ENCODE peak calls at places on chromosome X, in six cellular contexts. G is fibroblast of mammary gland, U is AG04450, W is naive B cell, D is tibial artery, Q is psoas muscle. A is an unnamed sample.

GRCh38 chrX:19579485-19579884 is 64.2 kb upstream of the MAP3K15 start:
- DNase-seq in G (peak; percentile 79), U (no peak), W (no peak), D (no peak), Q (no peak), A (peak; percentile 17)

GRCh38 chrX:153953342-153953830 is 8.9 kb upstream of the RENBP start:
- DNase-seq in G (peak; percentile 60), U (no peak), W (peak; percentile 68), D (peak; percentile 83), Q (peak; percentile 88), A (peak; percentile 61)

GRCh38 chrX:51332188-51332942 is at the start of gene NUDT10:
- DNase-seq in G (peak; percentile 46), U (no peak), W (peak; percentile 9), D (peak; percentile 67), Q (peak; percentile 55), A (no peak)

GRCh38 chrX:80285131-80285773 is 135.0 kb upstream of the TENT5D start:
- DNase-seq in G (peak; percentile 34), U (no peak), W (no peak), D (no peak), Q (no peak), A (peak; percentile 49)

GRCh38 chrX:2711441-2711840 is 20.3 kb downstream of the CD99 start:
- DNase-seq in G (no peak), U (no peak), W (no peak), D (no peak), Q (no peak), A (no peak)

GRCh38 chrX:38069273-38069672 is 62.9 kb downstream of the SYTL5 start:
- DNase-seq in G (no peak), U (no peak), W (no peak), D (no peak), Q (no peak), A (no peak)

GRCh38 chrX:132837126-132837525 is 121.3 kb downstream of the HS6ST2 start:
- DNase-seq in G (peak; percentile 79), U (no peak), W (no peak), D (no peak), Q (no peak), A (peak; percentile 63)

GRCh38 chrX:133561251-133561650 is 146.0 kb upstream of the GPC4 start:
- DNase-seq in G (no peak), U (no peak), W (no peak), D (no peak), Q (no peak), A (no peak)

GRCh38 chrX:42496239-42496638 is 281.7 kb downstream of the PPP1R2C start:
- DNase-seq in G (no peak), U (no peak), W (no peak), D (no peak), Q (no peak), A (no peak)

GRCh38 chrX:153669174-153669890 is 4.3 kb downstream of the PNCK start:
- DNase-seq in G (peak; percentile 10), U (no peak), W (peak; percentile 31), D (no peak), Q (no peak), A (no peak)

GRCh38 chrX:56343231-56343630 is 111.1 kb downstream of the KLF8 start:
- DNase-seq in G (no peak), U (no peak), W (no peak), D (no peak), Q (no peak), A (no peak)

GRCh38 chrX:50579955-50580354 is 109.3 kb upstream of the DGKK start:
- DNase-seq in G (peak; percentile 71), U (peak; percentile 11), W (peak; percentile 34), D (no peak), Q (no peak), A (peak; percentile 79)

GRCh38 chrX:69277961-69278795 is 112.9 kb upstream of the PJA1 start:
- DNase-seq in G (no peak), U (no peak), W (no peak), D (no peak), Q (no peak), A (no peak)

GRCh38 chrX:131617182-131617581 is 73.3 kb downstream of the OR13H1 start:
- DNase-seq in G (peak; percentile 82), U (no peak), W (no peak), D (no peak), Q (no peak), A (peak; percentile 54)